ENCODE peak calls at places on chromosomes 6 and 20, in four cellular contexts. H, Z, N and T are unnamed samples.
A peak's percentile ranks its signal among the peaks of the same experiment; 100 is the strongest.

GRCh38 chr6:160791981-160792418 is 90.0 kb downstream of the PLG start:
- DNase-seq in N (no peak), Z (no peak), H (no peak), T (no peak)

GRCh38 chr6:27518881-27519795 is 46.2 kb upstream of the ZNF184 start:
- DNase-seq in Z (peak; percentile 52), N (peak; percentile 55), H (peak; percentile 77), T (peak; percentile 40)

GRCh38 chr6:77650098-77650663 is 2.7 kb upstream of the MEI4 start:
- DNase-seq in N (peak; percentile 1), Z (no peak), H (no peak), T (no peak)

GRCh38 chr20:24791949-24792348 is 157.1 kb upstream of the CST7 start:
- DNase-seq in H (no peak), N (no peak), Z (no peak), T (no peak)

GRCh38 chr20:36266189-36266588 is 29.9 kb downstream of the AAR2 start:
- DNase-seq in H (no peak), N (no peak), Z (no peak), T (no peak)

GRCh38 chr20:34571753-34572152 is 13.2 kb downstream of the MAP1LC3A start:
- DNase-seq in H (no peak), Z (no peak), N (no peak), T (no peak)

GRCh38 chr20:32206383-32207210 is 946 bp downstream of the PLAGL2 start:
- DNase-seq in N (no peak), Z (no peak), H (no peak), T (no peak)

GRCh38 chr20:1881240-1881835 is 13.9 kb upstream of the SIRPA start:
- DNase-seq in Z (no peak), N (no peak), H (no peak), T (no peak)

GRCh38 chr20:47428851-47429336 is 72.4 kb upstream of the ZMYND8 start:
- DNase-seq in H (no peak), Z (no peak), N (no peak), T (no peak)